ENCODE peak calls at places on chromosomes 7 and 10, in seven cellular contexts. E, K, J, G, F, S and M are unnamed samples.

GRCh38 chr10:34814228-34815173 is 595 bp downstream of the PARD3 start:
- DNase-seq in J (peak), F (no peak), K (no peak), E (peak), G (no peak), S (peak), M (no peak)

GRCh38 chr7:129494041-129494440 is 8.3 kb upstream of the SMKR1 start:
- DNase-seq in G (peak), J (no peak), E (no peak), F (no peak), S (peak), K (no peak), M (no peak)

GRCh38 chr7:112877671-112878460 is 87.7 kb upstream of the TMEM168 start:
- DNase-seq in E (no peak), F (no peak), S (no peak), G (no peak), J (no peak), K (no peak), M (no peak)

GRCh38 chr10:49541762-49542161 is 2.8 kb upstream of the ERCC6 start:
- DNase-seq in F (no peak), S (no peak), G (no peak), J (no peak), E (no peak), K (no peak), M (no peak)

GRCh38 chr10:98684019-98684899 is 237.5 kb upstream of the HPS1 start:
- DNase-seq in E (no peak), S (no peak), G (no peak), F (no peak), K (no peak), J (no peak), M (no peak)

GRCh38 chr10:44567471-44567870 is 182.6 kb upstream of the CXCL12 start:
- DNase-seq in F (no peak), E (no peak), G (no peak), J (no peak), S (no peak), K (no peak), M (no peak)

GRCh38 chr10:99975942-99976809 is 33.6 kb downstream of the DNMBP start:
- DNase-seq in J (no peak), G (no peak), F (no peak), K (no peak), E (no peak), S (peak), M (no peak)

GRCh38 chr7:134703781-134704180 is 57.1 kb downstream of the BPGM start:
- DNase-seq in E (no peak), F (no peak), K (no peak), G (peak), S (peak), J (no peak), M (no peak)

GRCh38 chr7:81618400-81619014 is 151.3 kb downstream of the HGF start:
- DNase-seq in E (no peak), S (peak), G (no peak), F (no peak), J (peak), K (no peak), M (no peak)

GRCh38 chr7:50954716-50955115 is 172.0 kb upstream of the GRB10 start:
- DNase-seq in E (no peak), K (no peak), J (no peak), F (no peak), S (no peak), G (no peak), M (no peak)